ENCODE peak calls at places on chromosomes 11 and 22, in eight cellular contexts. One of them, this sample, is unnamed.

GRCh38 chr11:121654506-121655480 is 202.0 kb upstream of the SORL1-AS1 start:
- DNase-seq in CD4-positive, alpha-beta T cell: no peak
- DNase-seq in NCI-H2107: no peak
- DNase-seq in GF-D8: no peak
- DNase-seq in RPMI8226: no peak
- DNase-seq in renal cortical epithelial cell: no peak
- DNase-seq in SJSA1: no peak
- DNase-seq in activated CD4-positive, alpha-beta T cell treated with anti-CD3 and anti-CD28 coated beads for 48 hours: no peak
- DNase-seq in this sample: no peak

GRCh38 chr11:75667268-75667830 is 1.5 kb downstream of the MAP6 start:
- DNase-seq in CD4-positive, alpha-beta T cell: no peak
- DNase-seq in NCI-H2107: no peak
- DNase-seq in GF-D8: no peak
- DNase-seq in RPMI8226: peak
- DNase-seq in renal cortical epithelial cell: no peak
- DNase-seq in SJSA1: no peak
- DNase-seq in activated CD4-positive, alpha-beta T cell treated with anti-CD3 and anti-CD28 coated beads for 48 hours: peak
- DNase-seq in this sample: peak

GRCh38 chr11:118007040-118007439 is 20.8 kb downstream of the IL10RA start:
- DNase-seq in CD4-positive, alpha-beta T cell: no peak
- DNase-seq in NCI-H2107: no peak
- DNase-seq in GF-D8: no peak
- DNase-seq in RPMI8226: no peak
- DNase-seq in renal cortical epithelial cell: no peak
- DNase-seq in SJSA1: no peak
- DNase-seq in activated CD4-positive, alpha-beta T cell treated with anti-CD3 and anti-CD28 coated beads for 48 hours: no peak
- DNase-seq in this sample: peak

GRCh38 chr11:61138940-61139339 is 22.3 kb downstream of the VPS37C start:
- DNase-seq in CD4-positive, alpha-beta T cell: no peak
- DNase-seq in NCI-H2107: no peak
- DNase-seq in GF-D8: no peak
- DNase-seq in RPMI8226: no peak
- DNase-seq in renal cortical epithelial cell: no peak
- DNase-seq in SJSA1: no peak
- DNase-seq in activated CD4-positive, alpha-beta T cell treated with anti-CD3 and anti-CD28 coated beads for 48 hours: no peak
- DNase-seq in this sample: no peak

GRCh38 chr11:72613977-72614376 is 60.2 kb downstream of the PDE2A start:
- DNase-seq in CD4-positive, alpha-beta T cell: no peak
- DNase-seq in NCI-H2107: no peak
- DNase-seq in GF-D8: peak
- DNase-seq in RPMI8226: peak
- DNase-seq in renal cortical epithelial cell: no peak
- DNase-seq in SJSA1: no peak
- DNase-seq in activated CD4-positive, alpha-beta T cell treated with anti-CD3 and anti-CD28 coated beads for 48 hours: peak
- DNase-seq in this sample: no peak

GRCh38 chr22:41286639-41287091 is 678 bp upstream of the RANGAP1 start:
- DNase-seq in CD4-positive, alpha-beta T cell: peak
- DNase-seq in NCI-H2107: no peak
- DNase-seq in GF-D8: peak
- DNase-seq in RPMI8226: peak
- DNase-seq in renal cortical epithelial cell: peak
- DNase-seq in SJSA1: no peak
- DNase-seq in activated CD4-positive, alpha-beta T cell treated with anti-CD3 and anti-CD28 coated beads for 48 hours: peak
- DNase-seq in this sample: peak

GRCh38 chr11:113907681-113908080 is 3.1 kb downstream of the HTR3B start:
- DNase-seq in CD4-positive, alpha-beta T cell: no peak
- DNase-seq in NCI-H2107: no peak
- DNase-seq in GF-D8: no peak
- DNase-seq in RPMI8226: no peak
- DNase-seq in renal cortical epithelial cell: no peak
- DNase-seq in SJSA1: no peak
- DNase-seq in activated CD4-positive, alpha-beta T cell treated with anti-CD3 and anti-CD28 coated beads for 48 hours: no peak
- DNase-seq in this sample: no peak

GRCh38 chr11:115437902-115438575 is 66.2 kb downstream of the CADM1 start:
- DNase-seq in CD4-positive, alpha-beta T cell: no peak
- DNase-seq in NCI-H2107: no peak
- DNase-seq in GF-D8: no peak
- DNase-seq in RPMI8226: no peak
- DNase-seq in renal cortical epithelial cell: no peak
- DNase-seq in SJSA1: no peak
- DNase-seq in activated CD4-positive, alpha-beta T cell treated with anti-CD3 and anti-CD28 coated beads for 48 hours: no peak
- DNase-seq in this sample: no peak

GRCh38 chr11:133082851-133083488 is 449.3 kb downstream of the OPCML start:
- DNase-seq in CD4-positive, alpha-beta T cell: no peak
- DNase-seq in NCI-H2107: no peak
- DNase-seq in GF-D8: no peak
- DNase-seq in RPMI8226: peak
- DNase-seq in renal cortical epithelial cell: peak
- DNase-seq in SJSA1: peak
- DNase-seq in activated CD4-positive, alpha-beta T cell treated with anti-CD3 and anti-CD28 coated beads for 48 hours: peak
- DNase-seq in this sample: peak

GRCh38 chr22:20524004-20524481 is 16.6 kb downstream of the MED15 start:
- DNase-seq in CD4-positive, alpha-beta T cell: no peak
- DNase-seq in NCI-H2107: no peak
- DNase-seq in GF-D8: no peak
- DNase-seq in RPMI8226: peak
- DNase-seq in renal cortical epithelial cell: peak
- DNase-seq in SJSA1: no peak
- DNase-seq in activated CD4-positive, alpha-beta T cell treated with anti-CD3 and anti-CD28 coated beads for 48 hours: no peak
- DNase-seq in this sample: no peak

GRCh38 chr22:41308054-41308453 is 6.7 kb downstream of the ZC3H7B start:
- DNase-seq in CD4-positive, alpha-beta T cell: no peak
- DNase-seq in NCI-H2107: no peak
- DNase-seq in GF-D8: no peak
- DNase-seq in RPMI8226: no peak
- DNase-seq in renal cortical epithelial cell: peak
- DNase-seq in SJSA1: no peak
- DNase-seq in activated CD4-positive, alpha-beta T cell treated with anti-CD3 and anti-CD28 coated beads for 48 hours: no peak
- DNase-seq in this sample: no peak

GRCh38 chr11:132337819-132338416 is 967.5 kb downstream of the NTM start:
- DNase-seq in CD4-positive, alpha-beta T cell: no peak
- DNase-seq in NCI-H2107: no peak
- DNase-seq in GF-D8: no peak
- DNase-seq in RPMI8226: peak
- DNase-seq in renal cortical epithelial cell: peak
- DNase-seq in SJSA1: no peak
- DNase-seq in activated CD4-positive, alpha-beta T cell treated with anti-CD3 and anti-CD28 coated beads for 48 hours: no peak
- DNase-seq in this sample: no peak

GRCh38 chr11:65292866-65293265 is 21.8 kb upstream of the CDC42EP2 start:
- DNase-seq in CD4-positive, alpha-beta T cell: no peak
- DNase-seq in NCI-H2107: no peak
- DNase-seq in GF-D8: peak
- DNase-seq in RPMI8226: no peak
- DNase-seq in renal cortical epithelial cell: no peak
- DNase-seq in SJSA1: no peak
- DNase-seq in activated CD4-positive, alpha-beta T cell treated with anti-CD3 and anti-CD28 coated beads for 48 hours: no peak
- DNase-seq in this sample: no peak

GRCh38 chr11:121561716-121562115 is 108.9 kb upstream of the SORL1-AS1 start:
- DNase-seq in CD4-positive, alpha-beta T cell: no peak
- DNase-seq in NCI-H2107: no peak
- DNase-seq in GF-D8: no peak
- DNase-seq in RPMI8226: no peak
- DNase-seq in renal cortical epithelial cell: no peak
- DNase-seq in SJSA1: no peak
- DNase-seq in activated CD4-positive, alpha-beta T cell treated with anti-CD3 and anti-CD28 coated beads for 48 hours: no peak
- DNase-seq in this sample: no peak

GRCh38 chr22:44671742-44672141 is 30.3 kb upstream of the PRR5 start:
- DNase-seq in CD4-positive, alpha-beta T cell: peak
- DNase-seq in NCI-H2107: no peak
- DNase-seq in GF-D8: no peak
- DNase-seq in RPMI8226: no peak
- DNase-seq in renal cortical epithelial cell: peak
- DNase-seq in SJSA1: no peak
- DNase-seq in activated CD4-positive, alpha-beta T cell treated with anti-CD3 and anti-CD28 coated beads for 48 hours: no peak
- DNase-seq in this sample: peak

GRCh38 chr11:46003647-46004046 is 81.2 kb downstream of the LARGE2 start:
- DNase-seq in CD4-positive, alpha-beta T cell: no peak
- DNase-seq in NCI-H2107: no peak
- DNase-seq in GF-D8: peak
- DNase-seq in RPMI8226: no peak
- DNase-seq in renal cortical epithelial cell: no peak
- DNase-seq in SJSA1: no peak
- DNase-seq in activated CD4-positive, alpha-beta T cell treated with anti-CD3 and anti-CD28 coated beads for 48 hours: no peak
- DNase-seq in this sample: no peak

GRCh38 chr22:49823289-49824045 is 4.2 kb downstream of the BRD1 start:
- DNase-seq in CD4-positive, alpha-beta T cell: no peak
- DNase-seq in NCI-H2107: no peak
- DNase-seq in GF-D8: no peak
- DNase-seq in RPMI8226: no peak
- DNase-seq in renal cortical epithelial cell: no peak
- DNase-seq in SJSA1: no peak
- DNase-seq in activated CD4-positive, alpha-beta T cell treated with anti-CD3 and anti-CD28 coated beads for 48 hours: no peak
- DNase-seq in this sample: no peak

GRCh38 chr11:118247041-118247440 is 5.1 kb downstream of the MPZL3 start:
- DNase-seq in CD4-positive, alpha-beta T cell: no peak
- DNase-seq in NCI-H2107: no peak
- DNase-seq in GF-D8: no peak
- DNase-seq in RPMI8226: no peak
- DNase-seq in renal cortical epithelial cell: peak
- DNase-seq in SJSA1: no peak
- DNase-seq in activated CD4-positive, alpha-beta T cell treated with anti-CD3 and anti-CD28 coated beads for 48 hours: no peak
- DNase-seq in this sample: no peak

GRCh38 chr11:112507281-112507680 is 246.6 kb upstream of the PLET1 start:
- DNase-seq in CD4-positive, alpha-beta T cell: no peak
- DNase-seq in NCI-H2107: no peak
- DNase-seq in GF-D8: no peak
- DNase-seq in RPMI8226: no peak
- DNase-seq in renal cortical epithelial cell: no peak
- DNase-seq in SJSA1: no peak
- DNase-seq in activated CD4-positive, alpha-beta T cell treated with anti-CD3 and anti-CD28 coated beads for 48 hours: no peak
- DNase-seq in this sample: no peak

GRCh38 chr11:87359401-87359800 is 321.7 kb downstream of the TMEM135 start:
- DNase-seq in CD4-positive, alpha-beta T cell: no peak
- DNase-seq in NCI-H2107: peak
- DNase-seq in GF-D8: no peak
- DNase-seq in RPMI8226: peak
- DNase-seq in renal cortical epithelial cell: no peak
- DNase-seq in SJSA1: no peak
- DNase-seq in activated CD4-positive, alpha-beta T cell treated with anti-CD3 and anti-CD28 coated beads for 48 hours: no peak
- DNase-seq in this sample: no peak

GRCh38 chr11:68206211-68206610 is 6.9 kb downstream of the KMT5B start:
- DNase-seq in CD4-positive, alpha-beta T cell: no peak
- DNase-seq in NCI-H2107: peak
- DNase-seq in GF-D8: peak
- DNase-seq in RPMI8226: peak
- DNase-seq in renal cortical epithelial cell: peak
- DNase-seq in SJSA1: no peak
- DNase-seq in activated CD4-positive, alpha-beta T cell treated with anti-CD3 and anti-CD28 coated beads for 48 hours: no peak
- DNase-seq in this sample: peak

GRCh38 chr11:115623021-115623451 is 118.8 kb upstream of the CADM1 start:
- DNase-seq in CD4-positive, alpha-beta T cell: no peak
- DNase-seq in NCI-H2107: no peak
- DNase-seq in GF-D8: no peak
- DNase-seq in RPMI8226: no peak
- DNase-seq in renal cortical epithelial cell: peak
- DNase-seq in SJSA1: peak
- DNase-seq in activated CD4-positive, alpha-beta T cell treated with anti-CD3 and anti-CD28 coated beads for 48 hours: no peak
- DNase-seq in this sample: no peak

GRCh38 chr11:62880231-62880802 is 379 bp upstream of the SLC3A2 start:
- DNase-seq in CD4-positive, alpha-beta T cell: peak
- DNase-seq in NCI-H2107: no peak
- DNase-seq in GF-D8: peak
- DNase-seq in RPMI8226: peak
- DNase-seq in renal cortical epithelial cell: peak
- DNase-seq in SJSA1: peak
- DNase-seq in activated CD4-positive, alpha-beta T cell treated with anti-CD3 and anti-CD28 coated beads for 48 hours: peak
- DNase-seq in this sample: peak

GRCh38 chr11:116454020-116454645 is 318.7 kb downstream of the BUD13 start:
- DNase-seq in CD4-positive, alpha-beta T cell: no peak
- DNase-seq in NCI-H2107: no peak
- DNase-seq in GF-D8: no peak
- DNase-seq in RPMI8226: peak
- DNase-seq in renal cortical epithelial cell: peak
- DNase-seq in SJSA1: peak
- DNase-seq in activated CD4-positive, alpha-beta T cell treated with anti-CD3 and anti-CD28 coated beads for 48 hours: peak
- DNase-seq in this sample: peak

GRCh38 chr22:20606041-20606783 is 98.8 kb downstream of the MED15 start:
- DNase-seq in CD4-positive, alpha-beta T cell: peak
- DNase-seq in NCI-H2107: peak
- DNase-seq in GF-D8: no peak
- DNase-seq in RPMI8226: peak
- DNase-seq in renal cortical epithelial cell: peak
- DNase-seq in SJSA1: peak
- DNase-seq in activated CD4-positive, alpha-beta T cell treated with anti-CD3 and anti-CD28 coated beads for 48 hours: peak
- DNase-seq in this sample: peak

GRCh38 chr11:30489513-30489912 is 96.6 kb downstream of the MPPED2 start:
- DNase-seq in CD4-positive, alpha-beta T cell: no peak
- DNase-seq in NCI-H2107: no peak
- DNase-seq in GF-D8: no peak
- DNase-seq in RPMI8226: no peak
- DNase-seq in renal cortical epithelial cell: peak
- DNase-seq in SJSA1: no peak
- DNase-seq in activated CD4-positive, alpha-beta T cell treated with anti-CD3 and anti-CD28 coated beads for 48 hours: no peak
- DNase-seq in this sample: no peak

GRCh38 chr22:22210375-22210774 is 34.2 kb upstream of the VPREB1 start:
- DNase-seq in CD4-positive, alpha-beta T cell: no peak
- DNase-seq in NCI-H2107: no peak
- DNase-seq in GF-D8: no peak
- DNase-seq in RPMI8226: peak
- DNase-seq in renal cortical epithelial cell: peak
- DNase-seq in SJSA1: peak
- DNase-seq in activated CD4-positive, alpha-beta T cell treated with anti-CD3 and anti-CD28 coated beads for 48 hours: peak
- DNase-seq in this sample: no peak

GRCh38 chr22:44963832-44964721 is 45.7 kb downstream of the PHF21B start:
- DNase-seq in CD4-positive, alpha-beta T cell: no peak
- DNase-seq in NCI-H2107: no peak
- DNase-seq in GF-D8: no peak
- DNase-seq in RPMI8226: no peak
- DNase-seq in renal cortical epithelial cell: peak
- DNase-seq in SJSA1: no peak
- DNase-seq in activated CD4-positive, alpha-beta T cell treated with anti-CD3 and anti-CD28 coated beads for 48 hours: no peak
- DNase-seq in this sample: no peak

GRCh38 chr11:18265949-18266348 is at the start of gene SAA1:
- DNase-seq in CD4-positive, alpha-beta T cell: no peak
- DNase-seq in NCI-H2107: no peak
- DNase-seq in GF-D8: no peak
- DNase-seq in RPMI8226: no peak
- DNase-seq in renal cortical epithelial cell: peak
- DNase-seq in SJSA1: no peak
- DNase-seq in activated CD4-positive, alpha-beta T cell treated with anti-CD3 and anti-CD28 coated beads for 48 hours: no peak
- DNase-seq in this sample: no peak

GRCh38 chr11:125079151-125079877 is 16.2 kb downstream of the SLC37A2 start:
- DNase-seq in CD4-positive, alpha-beta T cell: no peak
- DNase-seq in NCI-H2107: no peak
- DNase-seq in GF-D8: no peak
- DNase-seq in RPMI8226: no peak
- DNase-seq in renal cortical epithelial cell: no peak
- DNase-seq in SJSA1: no peak
- DNase-seq in activated CD4-positive, alpha-beta T cell treated with anti-CD3 and anti-CD28 coated beads for 48 hours: no peak
- DNase-seq in this sample: no peak

GRCh38 chr11:74257934-74258553 is 53.4 kb downstream of the P4HA3 start:
- DNase-seq in CD4-positive, alpha-beta T cell: no peak
- DNase-seq in NCI-H2107: no peak
- DNase-seq in GF-D8: no peak
- DNase-seq in RPMI8226: no peak
- DNase-seq in renal cortical epithelial cell: no peak
- DNase-seq in SJSA1: no peak
- DNase-seq in activated CD4-positive, alpha-beta T cell treated with anti-CD3 and anti-CD28 coated beads for 48 hours: no peak
- DNase-seq in this sample: no peak

GRCh38 chr11:101474666-101475065 is 109.1 kb downstream of the TRPC6 start:
- DNase-seq in CD4-positive, alpha-beta T cell: no peak
- DNase-seq in NCI-H2107: no peak
- DNase-seq in GF-D8: no peak
- DNase-seq in RPMI8226: no peak
- DNase-seq in renal cortical epithelial cell: no peak
- DNase-seq in SJSA1: no peak
- DNase-seq in activated CD4-positive, alpha-beta T cell treated with anti-CD3 and anti-CD28 coated beads for 48 hours: no peak
- DNase-seq in this sample: no peak

GRCh38 chr11:134731562-134731961 is 319.5 kb upstream of the B3GAT1 start:
- DNase-seq in CD4-positive, alpha-beta T cell: no peak
- DNase-seq in NCI-H2107: no peak
- DNase-seq in GF-D8: no peak
- DNase-seq in RPMI8226: no peak
- DNase-seq in renal cortical epithelial cell: no peak
- DNase-seq in SJSA1: no peak
- DNase-seq in activated CD4-positive, alpha-beta T cell treated with anti-CD3 and anti-CD28 coated beads for 48 hours: no peak
- DNase-seq in this sample: no peak

This sample was measured in erythroblast.